ENCODE peak calls at places on chromosomes 7 and 10, in six cellular contexts. B, O, F, Z, T and Y are unnamed samples.

GRCh38 chr10:51377932-51378206 is 303.6 kb downstream of the PRKG1 start:
- DNase-seq in B (no peak), O (no peak), F (no peak), Z (no peak), T (no peak), Y (peak; percentile 15)

GRCh38 chr10:111077715-111078504 is 1.1 kb downstream of the ADRA2A start:
- DNase-seq in B (no peak), O (no peak), F (peak; percentile 20), Z (peak; percentile 19), T (no peak), Y (peak; percentile 30)

GRCh38 chr10:112966191-112966855 is 16.3 kb downstream of the TCF7L2 start:
- DNase-seq in B (no peak), O (no peak), F (peak; percentile 71), Z (no peak), T (no peak), Y (no peak)

GRCh38 chr7:129471402-129471827 is 30.9 kb upstream of the SMKR1 start:
- DNase-seq in B (no peak), O (no peak), F (no peak), Z (no peak), T (no peak), Y (peak; percentile 27)

GRCh38 chr7:25173184-25173583 is 48.1 kb upstream of the CYCS start:
- DNase-seq in B (no peak), O (no peak), F (no peak), Z (no peak), T (no peak), Y (no peak)

GRCh38 chr10:30993155-30993554 is 38.5 kb downstream of the ZNF438 start:
- DNase-seq in B (no peak), O (no peak), F (no peak), Z (no peak), T (no peak), Y (peak; percentile 32)

GRCh38 chr10:126872768-126873167 is 32.5 kb upstream of the DOCK1 start:
- DNase-seq in B (no peak), O (no peak), F (no peak), Z (no peak), T (no peak), Y (peak; percentile 28)

GRCh38 chr7:100444311-100445278 is 8.3 kb upstream of the PPP1R35 start:
- DNase-seq in B (no peak), O (no peak), F (no peak), Z (peak; percentile 21), T (no peak), Y (peak; percentile 80)

GRCh38 chr7:150931199-150931869 is 46.8 kb downstream of the KCNH2 start:
- DNase-seq in B (peak; percentile 55), O (no peak), F (peak; percentile 90), Z (no peak), T (peak; percentile 68), Y (no peak)

GRCh38 chr7:158377800-158378623 is 209.6 kb downstream of the PTPRN2 start:
- DNase-seq in B (no peak), O (no peak), F (no peak), Z (no peak), T (no peak), Y (no peak)

GRCh38 chr10:76284351-76284750 is 852.9 kb downstream of the LRMDA start:
- DNase-seq in B (no peak), O (no peak), F (no peak), Z (no peak), T (no peak), Y (no peak)

GRCh38 chr7:93890464-93891068 is at the start of gene TFPI2:
- DNase-seq in B (no peak), O (no peak), F (peak; percentile 24), Z (peak; percentile 23), T (no peak), Y (peak; percentile 63)

GRCh38 chr10:95741807-95742528 is 14.0 kb upstream of the ENTPD1 start:
- DNase-seq in B (peak; percentile 35), O (no peak), F (no peak), Z (no peak), T (no peak), Y (no peak)

GRCh38 chr7:12434012-12434642 is 30.5 kb upstream of the VWDE start:
- DNase-seq in B (peak; percentile 19), O (no peak), F (no peak), Z (no peak), T (no peak), Y (no peak)

GRCh38 chr7:158028290-158028941 is 559.2 kb downstream of the PTPRN2 start:
- DNase-seq in B (peak; percentile 86), O (no peak), F (no peak), Z (no peak), T (no peak), Y (no peak)